ENCODE peak calls at places on chromosome 4, in four cellular contexts. W, U, F and Z are unnamed samples.

GRCh38 chr4:7387925-7388324 is 46.8 kb downstream of the PSAPL1 start:
- DNase-seq in W (no peak), U (no peak), F (no peak), Z (no peak)

GRCh38 chr4:175034007-175034406 is 115.8 kb downstream of the ADAM29 start:
- DNase-seq in W (no peak), U (no peak), F (no peak), Z (no peak)

GRCh38 chr4:40058121-40058520 is 1.5 kb downstream of the N4BP2 start:
- DNase-seq in W (no peak), U (no peak), F (no peak), Z (no peak)

GRCh38 chr4:26576171-26576829 is 7.6 kb upstream of the TBC1D19 start:
- DNase-seq in W (no peak), U (no peak), F (peak; percentile 34), Z (no peak)

GRCh38 chr4:69936566-69936965 is 5.7 kb downstream of the CSN1S1 start:
- DNase-seq in W (no peak), U (no peak), F (no peak), Z (no peak)

GRCh38 chr4:82360298-82361177 is 13.3 kb downstream of the HNRNPD start:
- DNase-seq in W (peak; percentile 27), U (no peak), F (no peak), Z (peak; percentile 22)

GRCh38 chr4:6916587-6917444 is 7.2 kb downstream of the TBC1D14 start:
- DNase-seq in W (peak; percentile 31), U (no peak), F (no peak), Z (peak; percentile 97)

GRCh38 chr4:135573251-135573650 is 1371.7 kb upstream of the PABPC4L start:
- DNase-seq in W (no peak), U (no peak), F (no peak), Z (no peak)

GRCh38 chr4:168636506-168637176 is 139.8 kb downstream of the PALLD start:
- DNase-seq in W (no peak), U (no peak), F (no peak), Z (no peak)

GRCh38 chr4:116870667-116871066 is 214.7 kb downstream of the TRAM1L1 start:
- DNase-seq in W (no peak), U (no peak), F (no peak), Z (no peak)

GRCh38 chr4:33052241-33052640 is 2332.1 kb downstream of the PCDH7 start:
- DNase-seq in W (no peak), U (no peak), F (no peak), Z (no peak)

GRCh38 chr4:3254302-3255131 is 5.6 kb downstream of the MSANTD1 start:
- DNase-seq in W (no peak), U (no peak), F (no peak), Z (no peak)

GRCh38 chr4:110640608-110641007 is 17.7 kb upstream of the PITX2 start:
- DNase-seq in W (no peak), U (no peak), F (peak; percentile 5), Z (no peak)

GRCh38 chr4:7472443-7473013 is 37.8 kb upstream of the PSAPL1 start:
- DNase-seq in W (no peak), U (no peak), F (no peak), Z (no peak)

GRCh38 chr4:175776217-175776616 is 35.8 kb downstream of the GPM6A start:
- DNase-seq in W (no peak), U (peak; percentile 33), F (no peak), Z (no peak)

GRCh38 chr4:141636771-141637460 is 533 bp downstream of the IL15 start:
- DNase-seq in W (peak; percentile 65), U (peak; percentile 3), F (no peak), Z (no peak)

GRCh38 chr4:4585012-4585670 is 43.3 kb upstream of the STX18 start:
- DNase-seq in W (no peak), U (no peak), F (no peak), Z (no peak)

GRCh38 chr4:163776961-163777360 is 282.5 kb downstream of the TMA16 start:
- DNase-seq in W (no peak), U (no peak), F (no peak), Z (no peak)

GRCh38 chr4:154989511-154989910 is 208.4 kb downstream of the RBM46 start:
- DNase-seq in W (no peak), U (no peak), F (no peak), Z (no peak)

DNA sequence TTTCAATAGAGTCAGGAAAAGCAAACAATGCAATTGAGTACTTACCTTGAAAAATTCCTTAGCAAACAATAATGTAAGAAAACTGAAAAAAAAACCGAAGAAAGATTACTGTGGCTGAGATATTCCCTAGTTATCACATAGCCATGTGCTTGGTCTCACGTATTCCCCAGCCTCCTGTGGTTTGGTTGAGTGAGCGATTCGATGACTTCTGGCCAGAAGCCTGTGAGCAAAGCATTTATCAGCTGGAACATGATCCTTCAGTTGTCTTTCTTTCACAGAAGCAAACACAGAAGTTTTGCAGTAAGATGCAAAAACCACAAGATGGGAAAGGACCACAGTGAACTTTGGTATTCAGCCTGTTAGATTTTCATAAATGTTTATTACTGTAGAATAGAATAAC is 1754.3 kb upstream of the AGA start:
- DNase-seq in W (no peak), U (no peak), F (no peak), Z (no peak)
- TF ChIP-seq RNF2 in W (no peak), U (no peak), F (no peak), Z (no peak)

GRCh38 chr4:74039065-74039763 is 725 bp upstream of the CXCL3 start:
- DNase-seq in W (no peak), U (no peak), F (no peak), Z (peak; percentile 24)

GRCh38 chr4:74042681-74043080 is 4.2 kb upstream of the CXCL3 start:
- DNase-seq in W (no peak), U (no peak), F (no peak), Z (no peak)

GRCh38 chr4:74037076-74037475 is 1.4 kb downstream of the CXCL3 start:
- DNase-seq in W (no peak), U (no peak), F (no peak), Z (peak; percentile 65)

GRCh38 chr4:74041418-74041817 is 2.9 kb upstream of the CXCL3 start:
- DNase-seq in W (no peak), U (no peak), F (no peak), Z (no peak)

GRCh38 chr4:74038161-74039064 is at the start of gene CXCL3:
- DNase-seq in W (peak; percentile 72), U (no peak), F (no peak), Z (peak; percentile 82)
- TF ChIP-seq CHD2 in W (no peak), U (no peak), F (no peak), Z (no peak)

GRCh38 chr4:153468587-153468986 is 2.4 kb downstream of the TMEM131L start:
- DNase-seq in W (no peak), U (no peak), F (no peak), Z (no peak)
- TF ChIP-seq RNF2 in W (no peak), U (no peak), F (no peak), Z (no peak)

GRCh38 chr4:68490826-68491457 is 43.7 kb downstream of the TMPRSS11E start:
- DNase-seq in W (no peak), U (no peak), F (no peak), Z (no peak)
- TF ChIP-seq CHD2 in W (no peak), U (no peak), F (no peak), Z (no peak)

GRCh38 chr4:152041304-152041703 is 280.5 kb upstream of the GATB start:
- DNase-seq in W (no peak), U (no peak), F (no peak), Z (no peak)

GRCh38 chr4:152039085-152039484 is 278.3 kb upstream of the GATB start:
- DNase-seq in W (no peak), U (no peak), F (no peak), Z (no peak)

GRCh38 chr4:152036626-152037025 is 275.8 kb upstream of the GATB start:
- DNase-seq in W (no peak), U (no peak), F (no peak), Z (no peak)

GRCh38 chr4:152037435-152037834 is 276.6 kb upstream of the GATB start:
- DNase-seq in W (no peak), U (no peak), F (no peak), Z (no peak)

DNA sequence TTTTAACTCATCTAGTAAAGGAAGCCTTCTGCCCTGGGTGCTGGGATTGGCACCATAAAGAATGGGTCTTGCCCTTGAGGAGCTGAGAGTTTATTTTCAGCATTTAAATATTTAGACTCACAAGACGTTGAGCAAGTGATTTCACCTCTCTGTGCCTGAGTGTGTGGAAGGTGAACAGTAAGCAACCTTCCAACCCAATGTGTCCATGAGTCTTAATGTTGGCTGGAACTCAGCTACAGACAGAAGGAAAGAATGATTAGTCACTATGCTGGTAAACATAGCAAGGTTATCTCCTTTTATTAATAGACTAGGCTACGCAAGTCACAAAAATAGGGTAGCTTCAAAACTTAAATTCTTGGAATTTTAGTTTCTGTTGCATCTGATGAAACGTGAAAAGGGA is 277.4 kb upstream of the GATB start:
- DNase-seq in W (no peak), U (no peak), F (no peak), Z (no peak)
- TF ChIP-seq RNF2 in W (no peak), U (no peak), F (no peak), Z (no peak)

DNA sequence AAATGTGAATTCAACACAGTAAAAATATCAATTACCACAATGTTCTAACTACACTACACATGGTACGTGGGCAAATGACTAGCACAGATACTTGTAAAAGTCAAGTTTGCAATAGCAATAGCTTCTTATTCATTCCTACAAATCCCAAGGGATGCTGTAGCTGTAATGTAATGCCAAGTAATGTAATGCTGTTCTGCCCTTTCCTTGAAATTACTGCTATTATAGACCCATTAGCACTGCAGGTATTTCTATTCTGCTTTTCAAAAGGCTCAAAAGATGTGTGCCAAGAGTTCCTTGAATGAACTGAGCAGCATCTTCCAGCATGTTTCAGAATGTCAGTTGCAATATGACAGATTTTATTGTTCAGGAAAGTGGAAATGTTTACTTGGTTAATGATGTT is 129.9 kb upstream of the BANK1 start:
- DNase-seq in W (no peak), U (no peak), F (no peak), Z (no peak)
- TF ChIP-seq CHD2 in W (no peak), U (no peak), F (no peak), Z (no peak)

GRCh38 chr4:79366422-79366821 is 40.6 kb upstream of the NAA11 start:
- DNase-seq in W (no peak), U (no peak), F (no peak), Z (no peak)
- TF ChIP-seq RNF2 in W (no peak), U (no peak), F (no peak), Z (no peak)

GRCh38 chr4:104616401-104616820 is 121.7 kb upstream of the CXXC4 start:
- DNase-seq in W (no peak), U (no peak), F (no peak), Z (no peak)
- TF ChIP-seq CHD2 in W (no peak), U (no peak), F (no peak), Z (no peak)

DNA sequence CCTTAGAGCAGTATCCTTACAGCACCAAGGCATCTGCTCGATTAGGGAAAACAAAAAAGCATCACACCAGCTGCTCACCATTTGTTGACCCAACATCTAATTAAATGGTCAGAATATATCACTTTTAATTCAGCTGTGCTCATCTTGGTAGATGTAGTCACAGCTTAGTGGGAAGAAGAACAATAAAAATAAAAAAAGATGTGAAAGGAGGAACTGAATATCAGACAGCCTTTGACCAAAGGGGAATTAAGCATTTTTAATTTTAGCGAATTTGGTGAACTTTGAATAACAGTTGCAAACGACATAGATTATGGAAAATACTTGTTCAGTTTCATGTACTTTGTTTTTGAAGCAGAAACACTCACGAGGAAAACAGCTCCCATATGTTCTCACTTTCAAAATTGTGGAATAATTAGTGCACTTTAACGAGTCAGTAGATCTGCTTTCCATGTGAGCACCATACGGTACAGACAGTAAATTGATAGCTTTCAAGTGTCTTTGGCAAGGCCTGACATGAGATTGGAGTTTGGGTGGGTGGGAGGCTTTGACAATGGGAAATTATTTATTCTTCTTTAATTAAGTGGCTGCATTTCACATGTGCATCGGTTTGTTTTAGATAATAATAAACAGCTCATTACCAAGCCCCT is 148.5 kb upstream of the CLNK start:
- DNase-seq in W (no peak), U (no peak), F (no peak), Z (no peak)
- TF ChIP-seq RNF2 in W (no peak), U (no peak), F (no peak), Z (no peak)

GRCh38 chr4:187235456-187236170 is 512.0 kb upstream of the FAT1 start:
- DNase-seq in W (peak; percentile 2), U (no peak), F (no peak), Z (no peak)
- TF ChIP-seq CHD2 in W (no peak), U (no peak), F (no peak), Z (no peak)